ENCODE peak calls at places on chromosomes 5 and 9, in ten cellular contexts. Q, J, S, I, F, P, D, Y, X and T are unnamed samples. For H3K4me1 and H3K36me3, the result is how much of the 10 kb centered on the place peaks cover.

GRCh38 chr5:148938535-148938907 is 112.1 kb downstream of the ADRB2 start:
- DNase-seq in Q (no peak), J (no peak), S (no peak), I (no peak), F (no peak), P (no peak), D (no peak), Y (no peak), X (no peak), T (no peak)

GRCh38 chr5:72818866-72819534 is 2.5 kb downstream of the TNPO1 start:
- DNase-seq in Q (peak), J (peak), S (no peak), I (peak), F (peak), P (peak), D (peak), Y (peak), X (peak), T (peak)

GRCh38 chr5:132076202-132076830 is 2.7 kb downstream of the CSF2 start:
- DNase-seq in Q (no peak), J (no peak), S (no peak), I (no peak), F (peak), P (no peak), D (no peak), Y (no peak), X (no peak), T (no peak)

GRCh38 chr5:67771221-67771620 is 444.3 kb upstream of the PIK3R1 start:
- DNase-seq in Q (no peak), J (no peak), S (no peak), I (no peak), F (no peak), P (no peak), D (no peak), Y (no peak), X (no peak), T (no peak)

GRCh38 chr9:131432597-131433301 is 38.9 kb downstream of the PRRC2B start:
- DNase-seq in Q (peak), J (no peak), S (no peak), I (no peak), F (no peak), P (no peak), D (no peak), Y (no peak), X (no peak), T (no peak)

GRCh38 chr5:109656829-109657228 is 32.9 kb upstream of the MAN2A1 start:
- DNase-seq in Q (peak), J (peak), S (peak), I (peak), F (peak), P (peak), D (peak), Y (no peak), X (no peak), T (peak)

GRCh38 chr5:111869681-111870080 is 112.7 kb upstream of the NREP start:
- DNase-seq in Q (peak), J (no peak), S (no peak), I (no peak), F (no peak), P (no peak), D (no peak), Y (no peak), X (no peak), T (no peak)

GRCh38 chr5:132812949-132813598 is at the start of gene SOWAHA:
- DNase-seq in Q (no peak), J (peak), S (peak), I (no peak), F (no peak), P (no peak), D (peak), Y (no peak), X (no peak), T (no peak)

GRCh38 chr5:170312666-170313065 is 15.1 kb upstream of the LCP2 start:
- DNase-seq in Q (peak), J (no peak), S (no peak), I (peak), F (no peak), P (no peak), D (no peak), Y (no peak), X (no peak), T (no peak)

GRCh38 chr9:69940668-69941067 is 103.0 kb upstream of the MAMDC2 start:
- DNase-seq in Q (no peak), J (no peak), S (no peak), I (no peak), F (no peak), P (no peak), D (no peak), Y (no peak), X (no peak), T (no peak)

GRCh38 chr5:123107343-123108240 is 18.6 kb downstream of the PRDM6 start:
- DNase-seq in Q (no peak), J (no peak), S (no peak), I (no peak), F (no peak), P (no peak), D (no peak), Y (no peak), X (no peak), T (no peak)

GRCh38 chr5:172104021-172104420 is 84.0 kb downstream of the STK10 start:
- DNase-seq in Q (no peak), J (peak), S (peak), I (no peak), F (peak), P (no peak), D (no peak), Y (no peak), X (no peak), T (no peak)

GRCh38 chr9:116080561-116080960 is 73.0 kb upstream of the PAPPA start:
- DNase-seq in Q (no peak), J (no peak), S (no peak), I (no peak), F (no peak), P (no peak), D (no peak), Y (no peak), X (no peak), T (no peak)

GRCh38 chr9:2228132-2228531 is 213.0 kb downstream of the SMARCA2 start:
- DNase-seq in Q (no peak), J (peak), S (no peak), I (no peak), F (no peak), P (no peak), D (no peak), Y (no peak), X (peak), T (peak)

GRCh38 chr9:76654575-76654974 is 109.7 kb upstream of the PCA3 start:
- DNase-seq in Q (peak), J (no peak), S (no peak), I (no peak), F (no peak), P (no peak), D (no peak), Y (no peak), X (no peak), T (no peak)

GRCh38 chr5:66646570-66646969 is 50.4 kb downstream of the MAST4 start:
- DNase-seq in Q (no peak), J (no peak), S (no peak), I (no peak), F (no peak), P (no peak), D (no peak), Y (no peak), X (no peak), T (no peak)

GRCh38 chr9:117782931-117783788 is 79.0 kb downstream of the TLR4 start:
- DNase-seq in Q (no peak), J (peak), S (peak), I (peak), F (peak), P (peak), D (peak), Y (no peak), X (peak), T (peak)

GRCh38 chr5:115509547-115509946 is 35.0 kb downstream of the FEM1C start:
- DNase-seq in Q (no peak), J (no peak), S (no peak), I (no peak), F (no peak), P (no peak), D (no peak), Y (no peak), X (no peak), T (no peak)

GRCh38 chr9:93022721-93023520 is 35.6 kb upstream of the SUSD3 start:
- DNase-seq in Q (no peak), J (no peak), S (peak), I (no peak), F (peak), P (no peak), D (no peak), Y (no peak), X (no peak), T (no peak)

GRCh38 chr5:168528521-168529360 is at the start of gene FBLL1:
- DNase-seq in Q (peak), J (no peak), S (no peak), I (no peak), F (no peak), P (no peak), D (no peak), Y (no peak), X (no peak), T (no peak)

GRCh38 chr9:23123048-23123632 is 676.5 kb downstream of the DMRTA1 start:
- DNase-seq in Q (peak), J (no peak), S (no peak), I (no peak), F (peak), P (no peak), D (no peak), Y (no peak), X (peak), T (no peak)

GRCh38 chr5:104843822-104844221 is 1281.2 kb upstream of the NUDT12 start:
- DNase-seq in Q (no peak), J (no peak), S (no peak), I (no peak), F (no peak), P (no peak), D (no peak), Y (no peak), X (no peak), T (no peak)

GRCh38 chr9:133682961-133683493 is 46.9 kb downstream of the DBH start:
- DNase-seq in Q (no peak), J (peak), S (peak), I (no peak), F (no peak), P (no peak), D (no peak), Y (no peak), X (no peak), T (peak)

GRCh38 chr9:125137200-125137599 is 6.1 kb downstream of the SCAI start:
- DNase-seq in Q (peak), J (no peak), S (no peak), I (no peak), F (no peak), P (no peak), D (no peak), Y (no peak), X (no peak), T (no peak)

GRCh38 chr9:70553718-70554673 is 139.5 kb upstream of the KLF9 start:
- DNase-seq in Q (peak), J (no peak), S (no peak), I (no peak), F (no peak), P (no peak), D (no peak), Y (no peak), X (peak), T (peak)

GRCh38 chr5:110770286-110770685 is 31.5 kb downstream of the SLC25A46 start:
- DNase-seq in Q (no peak), J (no peak), S (no peak), I (no peak), F (no peak), P (no peak), D (no peak), Y (no peak), X (no peak), T (no peak)

GRCh38 chr5:75614165-75614564 is 2.9 kb downstream of the ANKDD1B start:
- DNase-seq in Q (no peak), J (no peak), S (no peak), I (no peak), F (no peak), P (no peak), D (no peak), Y (no peak), X (no peak), T (no peak)

GRCh38 chr9:127162567-127163365 is 40.3 kb upstream of the ANGPTL2 start:
- DNase-seq in Q (no peak), J (no peak), S (peak), I (no peak), F (no peak), P (no peak), D (no peak), Y (no peak), X (no peak), T (no peak)

GRCh38 chr5:132492386-132492785 is 1.8 kb upstream of the IRF1 start:
- DNase-seq in Q (peak), J (no peak), S (no peak), I (no peak), F (no peak), P (no peak), D (no peak), Y (no peak), X (no peak), T (no peak)

GRCh38 chr5:153147891-153148623 is 342.4 kb upstream of the GRIA1 start:
- DNase-seq in Q (no peak), J (no peak), S (no peak), I (no peak), F (no peak), P (no peak), D (peak), Y (no peak), X (peak), T (no peak)

GRCh38 chr5:160438316-160439204 is 16.9 kb downstream of the PTTG1 start:
- DNase-seq in Q (peak), J (peak), S (peak), I (peak), F (no peak), P (peak), D (peak), Y (peak), X (no peak), T (peak)

GRCh38 chr9:120885968-120886367 is 9.0 kb upstream of the PHF19 start:
- DNase-seq in Q (peak), J (no peak), S (no peak), I (no peak), F (no peak), P (no peak), D (no peak), Y (no peak), X (no peak), T (no peak)

GRCh38 chr9:38068616-38068865 is 486 bp downstream of the SHB start:
- DNase-seq in Q (peak), J (peak), S (no peak), I (no peak), F (no peak), P (peak), D (no peak), Y (no peak), X (no peak), T (no peak)

GRCh38 chr5:139473565-139473964 is 2.8 kb downstream of the SMIM33 start:
- DNase-seq in Q (no peak), J (no peak), S (no peak), I (no peak), F (no peak), P (no peak), D (no peak), Y (no peak), X (no peak), T (no peak)

DNA sequence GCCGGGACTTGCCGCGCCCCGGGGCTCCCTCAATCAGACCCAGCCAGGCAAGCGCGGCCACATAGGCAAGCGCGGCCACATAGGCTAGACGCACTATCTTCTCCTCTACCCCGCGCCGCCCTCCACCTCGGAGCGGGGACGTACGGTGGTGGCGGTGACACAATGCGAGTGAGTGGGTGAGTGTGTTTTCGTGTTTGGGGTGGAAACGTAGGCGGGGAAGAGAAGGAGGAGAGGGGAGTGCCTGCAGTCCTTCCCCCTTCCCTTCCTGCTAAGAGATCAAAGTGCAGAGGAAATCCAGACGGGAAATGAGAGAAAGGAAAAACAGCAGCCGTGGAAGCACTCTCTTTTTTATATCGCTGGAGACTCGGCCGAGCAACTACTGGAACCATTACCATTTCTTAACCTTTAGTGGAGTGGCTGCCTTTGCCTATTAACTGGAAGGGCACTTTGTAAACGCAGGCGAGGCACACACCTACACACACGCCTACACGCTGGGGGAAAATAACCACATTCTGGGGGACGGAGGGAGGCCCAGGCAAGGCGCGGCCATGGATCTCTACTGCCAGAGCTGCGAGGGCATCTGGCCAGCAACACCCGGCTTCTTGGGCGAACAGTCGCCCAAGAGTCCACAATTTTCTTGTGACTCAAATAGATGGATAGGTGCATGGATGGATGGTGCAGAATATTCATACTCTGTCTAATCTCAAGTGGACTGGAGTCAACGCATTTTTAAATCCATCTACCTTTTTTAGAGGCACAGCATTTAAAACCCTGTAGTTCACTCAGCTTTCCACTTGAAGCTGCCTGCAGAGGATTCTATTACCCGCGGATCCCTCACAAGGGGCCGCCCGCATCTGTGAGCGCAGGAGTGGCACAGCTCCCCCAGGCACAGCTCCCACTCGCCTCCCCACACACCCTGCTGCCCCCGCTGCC is 2.1 kb downstream of the EDIL3 start:
- DNase-seq in Q (peak), J (peak), S (peak), I (no peak), F (peak), P (no peak), D (no peak), Y (no peak), X (peak), T (peak)
- H3K4me3 ChIP-seq in Q (peak), J (peak), S (peak), I (no peak), F (peak), P (no peak), D (peak), Y (no peak), X (peak), T (peak)

GRCh38 chr5:6729400-6730310 is 16.4 kb downstream of the TENT4A start:
- DNase-seq in Q (no peak), J (peak), S (no peak), I (peak), F (no peak), P (no peak), D (no peak), Y (no peak), X (no peak), T (no peak)
- H3K4me1 ChIP-seq in Q (half or more), J (under half), S (under half), I (under half), F (under half), P (under half), D (under half), Y (under half), X (under half), T (half or more)

DNA sequence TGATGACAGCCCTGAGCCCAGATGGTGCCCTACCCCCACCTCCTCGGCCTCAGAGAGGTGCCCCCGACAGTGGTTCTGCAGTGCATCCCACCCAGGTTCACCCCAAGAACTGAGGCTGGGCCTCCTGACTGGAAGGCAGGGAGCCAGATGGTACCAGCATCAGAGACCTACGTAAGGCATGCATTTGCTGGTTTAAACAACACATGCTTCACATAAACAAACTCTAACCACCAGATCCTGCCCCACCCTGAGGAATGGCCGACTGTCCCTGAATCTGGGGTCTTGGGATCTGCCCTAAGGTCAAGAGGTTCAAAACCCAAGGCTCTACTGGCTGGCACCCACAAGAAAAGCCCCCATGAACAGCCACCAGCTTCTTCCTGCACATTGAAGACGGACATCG is 73.3 kb downstream of the SECISBP2 start:
- DNase-seq in Q (peak), J (no peak), S (no peak), I (no peak), F (no peak), P (no peak), D (no peak), Y (no peak), X (no peak), T (no peak)
- H3K36me3 ChIP-seq in Q (under half), J (under half), S (under half), I (half or more), F (under half), P (half or more), D (under half), Y (under half), X (half or more), T (half or more)

DNA sequence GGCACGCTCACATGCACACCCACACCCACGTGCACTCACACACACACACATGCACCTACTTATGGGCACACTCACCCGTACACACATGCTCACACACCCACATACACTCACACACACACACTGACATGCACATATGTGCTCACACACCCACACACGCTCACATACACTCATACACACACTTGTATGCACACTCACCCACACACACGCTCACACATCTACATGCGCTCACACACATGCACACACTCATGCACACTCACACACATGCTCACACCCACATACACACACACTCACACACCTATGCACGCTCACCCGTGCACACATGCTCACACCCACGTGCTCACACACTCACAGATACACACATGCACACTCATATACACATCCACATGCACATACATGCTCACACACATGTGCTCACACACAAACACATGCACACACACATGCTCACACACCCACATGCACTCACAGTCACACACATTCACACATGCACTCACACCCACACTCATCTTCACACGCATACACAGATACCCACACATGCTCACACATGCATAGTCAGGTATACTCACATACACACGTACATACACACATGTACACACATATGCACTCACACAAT is 138.3 kb downstream of the OLFM1 start:
- DNase-seq in Q (no peak), J (no peak), S (peak), I (no peak), F (peak), P (no peak), D (peak), Y (no peak), X (no peak), T (peak)
- H3K4me3 ChIP-seq in Q (no peak), J (no peak), S (no peak), I (no peak), F (no peak), P (no peak), D (no peak), Y (no peak), X (no peak), T (no peak)